ENCODE peak calls at places on chromosome 20, in eight cellular contexts. S, V, L, G, J, R, I and F are unnamed samples.

GRCh38 chr20:6828794-6829423 is 61.4 kb downstream of the BMP2 start:
- DNase-seq in I (peak), L (peak), S (no peak), V (no peak), J (no peak), G (peak), R (peak), F (peak)

GRCh38 chr20:20318318-20319161 is 49.4 kb upstream of the INSM1 start:
- DNase-seq in L (no peak), R (no peak), V (no peak), G (no peak), I (no peak), J (no peak), S (no peak), F (no peak)

GRCh38 chr20:3692706-3693294 is 11.0 kb upstream of the ADAM33 start:
- DNase-seq in G (no peak), S (no peak), V (no peak), L (no peak), R (no peak), J (no peak), I (no peak), F (no peak)

GRCh38 chr20:39036011-39036410 is 73.9 kb downstream of the DHX35 start:
- DNase-seq in V (no peak), S (no peak), J (no peak), L (no peak), G (no peak), I (no peak), R (no peak), F (peak)

GRCh38 chr20:51697119-51697826 is 70.9 kb downstream of the ATP9A start:
- DNase-seq in S (no peak), V (no peak), J (no peak), G (no peak), R (no peak), I (no peak), L (no peak), F (no peak)

GRCh38 chr20:4802522-4802921 is 80.8 kb downstream of the PRND start:
- DNase-seq in R (no peak), J (no peak), L (no peak), V (no peak), G (no peak), S (no peak), I (no peak), F (no peak)

GRCh38 chr20:58107533-58107932 is 120.9 kb downstream of the ANKRD60 start:
- DNase-seq in V (no peak), S (no peak), J (no peak), I (no peak), G (no peak), R (no peak), L (no peak), F (no peak)

GRCh38 chr20:58661298-58662141 is 10.4 kb downstream of the STX16 start:
- DNase-seq in S (no peak), J (no peak), R (no peak), G (no peak), V (peak), L (no peak), I (no peak), F (no peak)

GRCh38 chr20:38134427-38135281 is 30.4 kb downstream of the TGM2 start:
- DNase-seq in G (no peak), S (no peak), L (no peak), R (no peak), J (peak), I (no peak), V (no peak), F (no peak)